ENCODE peak calls at places on chromosomes 4 and X, in five cellular contexts. Z is psoas muscle; K is osteoblast; M is HCT116; L is naive thymus-derived CD4-positive, alpha-beta T cell. P is an unnamed sample. For H3K4me1, the result is how much of the 10 kb centered on the place peaks cover.

GRCh38 chr4:183328832-183329231 is 6.6 kb upstream of the CLDN24 start:
- DNase-seq in L (no peak), M (no peak), K (peak), Z (no peak), P (no peak)

GRCh38 chrX:39550795-39551361 is 546.9 kb downstream of the BCOR start:
- DNase-seq in L (no peak), Z (no peak), M (no peak), K (no peak), P (no peak)

GRCh38 chr4:2341261-2341841 is 77.1 kb downstream of the ZFYVE28 start:
- DNase-seq in K (no peak), L (no peak), Z (no peak), M (no peak), P (no peak)

GRCh38 chr4:102610007-102610406 is 108.8 kb downstream of the NFKB1 start:
- DNase-seq in K (no peak), M (no peak), Z (no peak), L (no peak), P (no peak)

GRCh38 chrX:131279197-131279596 is 9.9 kb downstream of the IGSF1 start:
- DNase-seq in L (no peak), K (no peak), Z (no peak), M (no peak), P (no peak)

GRCh38 chr4:74932010-74932409 is 906 bp upstream of the PARM1 start:
- DNase-seq in Z (no peak), K (no peak), M (no peak), L (no peak), P (no peak)

GRCh38 chrX:150692296-150692695 is 900 bp upstream of the MTMR1 start:
- DNase-seq in L (no peak), K (no peak), M (no peak), Z (no peak), P (no peak)

GRCh38 chr4:37953620-37954325 is 6.4 kb upstream of the PTTG2 start:
- DNase-seq in L (no peak), K (no peak), M (no peak), Z (no peak), P (no peak)

GRCh38 chr4:53510981-53511380 is 80.3 kb downstream of the LNX1 start:
- DNase-seq in L (no peak), K (no peak), M (no peak), Z (no peak), P (no peak)

GRCh38 chr4:5615496-5616075 is 92.8 kb downstream of the EVC2 start:
- DNase-seq in L (no peak), Z (no peak), K (no peak), M (no peak), P (no peak)

GRCh38 chr4:85445058-85445639 is 29.8 kb upstream of the ARHGAP24 start:
- DNase-seq in L (no peak), K (no peak), Z (no peak), M (no peak), P (no peak)

GRCh38 chr4:75675004-75675531 is 1.9 kb upstream of the G3BP2 start:
- DNase-seq in Z (no peak), K (no peak), L (no peak), M (no peak), P (no peak)

GRCh38 chrX:139739138-139739537 is 31.2 kb upstream of the MCF2 start:
- DNase-seq in K (no peak), Z (no peak), L (no peak), M (no peak), P (no peak)

GRCh38 chrX:130799393-130799792 is 103.6 kb downstream of the ENOX2 start:
- DNase-seq in M (no peak), L (no peak), K (no peak), Z (no peak), P (no peak)

GRCh38 chrX:52574416-52575275 is 57.8 kb upstream of the XAGE1B start:
- DNase-seq in M (peak), Z (no peak), L (peak), K (peak), P (peak)

GRCh38 chr4:156957558-156957957 is 14.0 kb downstream of the PDGFC start:
- DNase-seq in M (no peak), L (no peak), K (no peak), Z (no peak), P (no peak)

GRCh38 chr4:75845992-75846391 is 56.3 kb downstream of the PPEF2 start:
- DNase-seq in L (no peak), K (no peak), Z (no peak), M (no peak), P (no peak)

GRCh38 chrX:18354369-18355329 is at the start of gene SCML2:
- DNase-seq in M (no peak), K (peak), Z (peak), L (peak), P (peak)

GRCh38 chrX:101619336-101619735 is 1.5 kb upstream of the ARMCX6 start:
- DNase-seq in L (no peak), M (no peak), K (no peak), Z (no peak), P (no peak)

GRCh38 chrX:17535229-17535628 is 160.2 kb downstream of the NHS start:
- DNase-seq in L (no peak), M (peak), Z (no peak), K (peak), P (no peak)

GRCh38 chrX:121000589-121000988 is 15.0 kb upstream of the CT47A1 start:
- DNase-seq in K (no peak), L (no peak), M (peak), Z (no peak), P (no peak)

GRCh38 chr4:6420972-6421371 is 51.4 kb downstream of the PPP2R2C start:
- DNase-seq in Z (no peak), K (no peak), M (no peak), L (no peak), P (no peak)

GRCh38 chr4:14834382-14834781 is 167.9 kb upstream of the CPEB2 start:
- DNase-seq in M (no peak), Z (no peak), K (peak), L (no peak), P (no peak)

GRCh38 chr4:147831452-147832192 is 99.7 kb downstream of the ARHGAP10 start:
- DNase-seq in M (peak), L (no peak), Z (peak), K (peak), P (no peak)
- H3K4me1 ChIP-seq in M (under half), L (under half), Z (half or more), K (under half), P (under half)

GRCh38 chrX:45485682-45486081 is 285.0 kb upstream of the DIPK2B start:
- DNase-seq in Z (no peak), K (no peak), M (no peak), L (no peak), P (no peak)
- H3K4me3 ChIP-seq in Z (no peak), K (no peak), M (no peak), L (no peak), P (no peak)

GRCh38 chr4:95528388-95528787 is 20.4 kb downstream of the UNC5C start:
- DNase-seq in Z (no peak), K (no peak), M (no peak), L (no peak), P (no peak)
- H3K4me1 ChIP-seq in Z (under half), K (under half), M (under half), L (under half), P (under half)

DNA sequence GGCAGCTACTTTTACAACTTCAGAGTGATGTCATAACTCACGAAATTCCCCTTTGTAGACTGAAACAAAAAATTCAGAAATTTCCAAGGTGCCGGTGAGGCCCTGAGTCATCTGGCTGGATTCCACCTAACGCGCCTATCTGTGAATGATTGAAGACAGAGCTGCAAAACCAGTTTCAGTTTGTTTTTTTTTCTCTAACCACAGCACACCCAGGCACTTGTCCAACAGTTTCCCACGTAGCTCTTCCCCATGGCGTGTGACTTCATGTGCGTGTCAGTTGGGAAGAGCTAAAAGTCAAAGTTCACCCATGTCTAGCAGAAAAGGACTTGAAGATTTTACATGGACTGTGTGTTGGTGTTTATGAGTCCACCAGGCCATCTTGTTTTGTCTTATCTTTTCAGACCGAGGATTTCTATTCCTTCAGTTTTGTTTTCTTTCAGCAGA is 16.3 kb downstream of the TCEANC start:
- DNase-seq in L (no peak), M (peak), K (peak), Z (no peak), P (peak)
- H3K4me3 ChIP-seq in L (no peak), M (peak), K (no peak), Z (no peak), P (no peak)

DNA sequence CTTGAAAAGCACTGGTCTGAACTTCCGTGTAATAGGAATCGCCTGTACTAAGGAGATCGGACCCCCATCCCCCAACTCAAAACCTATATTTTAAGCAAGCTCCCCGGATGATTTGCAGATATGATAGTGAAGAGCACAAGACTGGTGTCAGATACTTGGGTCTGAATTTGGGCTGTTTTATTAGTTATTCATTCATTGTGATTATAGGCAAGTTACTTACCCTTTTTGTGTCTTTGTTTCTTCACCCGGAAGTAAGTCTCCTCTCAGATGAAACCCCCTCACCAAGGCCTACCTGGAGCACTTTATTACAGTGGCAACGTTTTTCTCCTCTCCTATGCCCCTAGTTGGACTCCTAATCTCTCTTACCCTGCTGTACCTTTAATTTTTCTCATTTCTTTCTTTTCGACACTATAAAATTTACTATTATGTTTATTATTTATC is 17.4 kb downstream of the STAP1 start:
- DNase-seq in L (no peak), M (no peak), K (no peak), Z (no peak), P (no peak)
- H3K4me1 ChIP-seq in L (under half), M (under half), K (under half), Z (under half), P (under half)

GRCh38 chr4:169009281-169010124 is 552 bp downstream of the CBR4 start:
- DNase-seq in L (peak), M (peak), Z (peak), K (no peak), P (peak)

GRCh38 chr4:169013396-169013795 is 3.3 kb upstream of the CBR4 start:
- DNase-seq in L (no peak), M (no peak), K (no peak), Z (no peak), P (no peak)

GRCh38 chr4:169008478-169008877 is 1.6 kb downstream of the CBR4 start:
- DNase-seq in Z (no peak), K (no peak), M (no peak), L (no peak), P (no peak)

GRCh38 chr4:169012049-169012448 is 2.0 kb upstream of the CBR4 start:
- DNase-seq in Z (no peak), L (no peak), M (no peak), K (no peak), P (no peak)

GRCh38 chr4:169010125-169011023 is at the start of gene CBR4:
- DNase-seq in M (peak), Z (peak), K (peak), L (peak), P (peak)
- H3K4me3 ChIP-seq in M (peak), Z (peak), K (peak), L (peak), P (peak)

GRCh38 chr4:24645765-24646550 is 61.6 kb upstream of the DHX15 start:
- DNase-seq in Z (no peak), K (no peak), L (no peak), M (no peak), P (no peak)
- H3K4me1 ChIP-seq in Z (under half), K (under half), L (under half), M (under half), P (under half)

P was measured in CD8-positive, alpha-beta memory T cell.